ENCODE peak calls at places on chromosomes 2 and 18, in five cellular contexts. L, X, B, O and Q are unnamed samples.

GRCh38 chr2:204008352-204008751 is 71.8 kb downstream of the ICOS start:
- DNase-seq in X (no peak), O (no peak), B (no peak), L (no peak), Q (no peak)

GRCh38 chr2:88448248-88448647 is 4.2 kb downstream of the FOXI3 start:
- DNase-seq in L (no peak), O (no peak), B (no peak), X (no peak), Q (no peak)

GRCh38 chr18:2442726-2443275 is 128.5 kb downstream of the METTL4 start:
- DNase-seq in X (no peak), L (peak; percentile 35), O (no peak), B (no peak), Q (peak; percentile 67)

GRCh38 chr2:159906315-159906714 is 108.3 kb upstream of the CD302 start:
- DNase-seq in L (no peak), B (no peak), X (no peak), O (no peak), Q (no peak)

GRCh38 chr2:205017381-205017780 is 472.1 kb downstream of the PARD3B start:
- DNase-seq in X (no peak), B (no peak), O (no peak), L (no peak), Q (no peak)

GRCh38 chr2:64713686-64714085 is 60.0 kb upstream of the SERTAD2 start:
- DNase-seq in X (no peak), O (no peak), B (no peak), L (no peak), Q (no peak)

GRCh38 chr2:95356821-95357700 is 45.4 kb upstream of the FAHD2A start:
- DNase-seq in X (no peak), O (no peak), B (no peak), L (no peak), Q (no peak)

GRCh38 chr18:11561293-11561692 is 48.1 kb upstream of the SLC35G4 start:
- DNase-seq in O (no peak), B (no peak), L (peak; percentile 4), X (no peak), Q (no peak)

GRCh38 chr2:128610496-128610895 is 291.8 kb upstream of the HS6ST1 start:
- DNase-seq in X (no peak), B (no peak), O (no peak), L (no peak), Q (no peak)

GRCh38 chr2:12552092-12552491 is 164.6 kb upstream of the TRIB2 start:
- DNase-seq in B (no peak), O (no peak), L (no peak), X (no peak), Q (no peak)

GRCh38 chr2:128236491-128237035 is 82.1 kb downstream of the HS6ST1 start:
- DNase-seq in B (no peak), X (no peak), L (peak; percentile 64), O (no peak), Q (peak; percentile 26)

GRCh38 chr2:7527165-7527722 is 610.0 kb downstream of the RNF144A start:
- DNase-seq in B (no peak), L (no peak), X (no peak), O (no peak), Q (no peak)

GRCh38 chr2:49950635-49951034 is 796.3 kb upstream of the FSHR start:
- DNase-seq in B (no peak), X (no peak), O (no peak), L (no peak), Q (no peak)

GRCh38 chr2:120771556-120772208 is 36.0 kb downstream of the GLI2 start:
- DNase-seq in X (peak; percentile 44), O (no peak), L (no peak), B (peak; percentile 51), Q (peak; percentile 27)

GRCh38 chr2:169741-170140 is 94.1 kb downstream of the SH3YL1 start:
- DNase-seq in X (no peak), O (no peak), B (no peak), L (no peak), Q (no peak)

GRCh38 chr2:213172641-213173040 is 21.2 kb upstream of the IKZF2 start:
- DNase-seq in B (no peak), X (no peak), L (no peak), O (no peak), Q (no peak)

GRCh38 chr2:8491296-8492048 is 190.4 kb upstream of the ID2 start:
- DNase-seq in O (no peak), L (no peak), B (no peak), X (no peak), Q (no peak)

GRCh38 chr2:46818819-46819218 is 96.8 kb downstream of the MCFD2 start:
- DNase-seq in X (no peak), L (no peak), B (no peak), O (no peak), Q (no peak)

GRCh38 chr2:33272001-33272400 is 204.4 kb upstream of the RASGRP3 start:
- DNase-seq in L (no peak), X (no peak), B (no peak), O (no peak), Q (no peak)

GRCh38 chr2:238163494-238164198 is 4.9 kb downstream of the ERFE start:
- DNase-seq in B (peak; percentile 13), X (no peak), O (no peak), L (no peak), Q (no peak)

GRCh38 chr2:16235747-16236146 is 295.4 kb downstream of the MYCN start:
- DNase-seq in X (no peak), O (no peak), B (no peak), L (no peak), Q (no peak)

GRCh38 chr2:96391153-96391827 is 55.7 kb downstream of the NCAPH start:
- DNase-seq in O (no peak), L (no peak), X (no peak), B (no peak), Q (no peak)

GRCh38 chr2:147173186-147173575 is 671.6 kb upstream of the ACVR2A start:
- DNase-seq in O (no peak), B (no peak), X (peak; percentile 4), L (peak; percentile 62), Q (no peak)

GRCh38 chr18:35671952-35672603 is 90.5 kb downstream of the GALNT1 start:
- DNase-seq in O (no peak), X (no peak), B (no peak), L (no peak), Q (no peak)

GRCh38 chr2:3605013-3605961 is 10.4 kb downstream of the COLEC11 start:
- DNase-seq in O (peak; percentile 82), X (peak; percentile 99), B (no peak), L (no peak), Q (peak; percentile 82)

GRCh38 chr2:197113221-197113831 is 186.8 kb upstream of the PGAP1 start:
- DNase-seq in O (peak; percentile 18), B (no peak), X (peak; percentile 26), L (peak; percentile 6), Q (peak; percentile 39)

GRCh38 chr18:48539406-48540328 is 836 bp downstream of the CTIF start:
- DNase-seq in X (peak; percentile 39), O (no peak), B (peak; percentile 34), L (peak; percentile 58), Q (peak; percentile 6)

GRCh38 chr18:31206787-31207381 is 44.2 kb upstream of the DSC1 start:
- DNase-seq in B (peak; percentile 46), L (peak; percentile 97), X (peak; percentile 87), O (peak; percentile 97), Q (peak; percentile 67)
- TF ChIP-seq CTCF in B (peak; percentile 36), L (peak; percentile 18), X (no peak), O (peak; percentile 25), Q (peak; percentile 46)

DNA sequence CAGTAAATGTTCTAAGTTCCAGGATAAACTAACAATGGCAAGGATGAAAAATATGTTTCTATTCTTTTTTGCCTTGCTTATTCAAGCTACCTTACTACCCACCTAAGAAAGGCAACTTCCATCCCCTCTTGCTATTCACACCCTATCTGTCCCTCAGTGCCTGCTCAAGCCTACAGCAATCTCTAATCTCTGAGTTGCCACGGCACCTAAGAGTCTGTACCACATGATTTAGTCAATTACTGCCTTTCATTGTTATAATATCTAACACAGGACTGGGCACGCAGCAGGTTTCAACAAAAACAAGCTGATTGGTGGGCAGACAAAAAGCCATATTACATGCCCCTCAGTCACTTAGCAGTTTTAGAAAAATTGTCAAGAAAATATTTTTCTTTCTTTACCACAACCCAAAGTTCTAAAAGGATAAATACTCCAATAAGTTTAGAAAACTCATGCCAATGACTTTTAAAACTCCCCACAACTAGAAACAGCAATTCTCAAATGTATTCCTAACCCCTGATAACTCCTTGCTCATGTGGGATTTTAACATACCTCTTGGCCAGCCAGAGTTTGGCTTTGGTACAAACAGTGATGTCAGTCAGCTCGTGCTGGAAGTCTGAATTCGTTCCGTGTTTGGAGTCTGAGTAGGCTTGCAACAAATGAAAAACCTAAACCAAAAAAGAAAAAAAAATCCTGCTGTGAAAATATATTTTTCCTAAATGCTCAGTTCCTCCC is 117.3 kb upstream of the ZFP36L2 start:
- DNase-seq in X (no peak), O (no peak), L (peak; percentile 48), B (peak; percentile 71), Q (no peak)
- H3K27ac ChIP-seq in X (no peak overlapping the region), O (no peak overlapping the region), L (no peak overlapping the region), B (peak overlapping the region; percentile 89), Q (no peak overlapping the region)

GRCh38 chr2:168660859-168661258 is 141.6 kb upstream of the NOSTRIN start:
- DNase-seq in L (no peak), B (peak; percentile 36), O (no peak), X (no peak), Q (no peak)

GRCh38 chr2:168661404-168661869 is 141.0 kb upstream of the NOSTRIN start:
- DNase-seq in B (no peak), O (no peak), L (no peak), X (no peak), Q (no peak)

GRCh38 chr2:168662651-168663208 is 139.7 kb upstream of the NOSTRIN start:
- DNase-seq in X (no peak), O (no peak), B (no peak), L (no peak), Q (no peak)

GRCh38 chr2:168666339-168666738 is 136.1 kb upstream of the NOSTRIN start:
- DNase-seq in L (peak; percentile 77), X (no peak), B (no peak), O (no peak), Q (no peak)

DNA sequence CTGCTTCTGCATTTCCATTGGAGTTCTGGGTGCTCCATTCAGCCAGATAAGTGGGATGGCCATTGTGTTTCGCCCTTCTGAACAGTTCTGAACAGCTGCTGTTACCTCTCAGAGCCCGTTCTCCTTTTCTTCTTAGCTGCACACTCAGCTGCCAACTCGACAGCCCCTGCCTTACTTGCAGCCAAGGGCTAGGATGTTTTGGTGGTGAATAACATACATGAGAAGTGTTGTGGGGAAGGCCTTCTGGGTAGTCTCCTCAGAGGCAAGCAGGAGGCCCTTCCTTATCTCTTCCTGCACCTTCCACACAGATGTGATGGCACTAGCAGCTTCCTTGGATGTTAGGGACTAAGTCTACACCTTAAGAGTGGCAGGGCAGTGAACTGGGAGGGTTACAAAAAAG is 138.4 kb upstream of the NOSTRIN start:
- DNase-seq in L (no peak), X (no peak), O (no peak), B (no peak), Q (no peak)
- TF ChIP-seq CTCF in L (no peak), X (no peak), O (no peak), B (no peak), Q (no peak)

DNA sequence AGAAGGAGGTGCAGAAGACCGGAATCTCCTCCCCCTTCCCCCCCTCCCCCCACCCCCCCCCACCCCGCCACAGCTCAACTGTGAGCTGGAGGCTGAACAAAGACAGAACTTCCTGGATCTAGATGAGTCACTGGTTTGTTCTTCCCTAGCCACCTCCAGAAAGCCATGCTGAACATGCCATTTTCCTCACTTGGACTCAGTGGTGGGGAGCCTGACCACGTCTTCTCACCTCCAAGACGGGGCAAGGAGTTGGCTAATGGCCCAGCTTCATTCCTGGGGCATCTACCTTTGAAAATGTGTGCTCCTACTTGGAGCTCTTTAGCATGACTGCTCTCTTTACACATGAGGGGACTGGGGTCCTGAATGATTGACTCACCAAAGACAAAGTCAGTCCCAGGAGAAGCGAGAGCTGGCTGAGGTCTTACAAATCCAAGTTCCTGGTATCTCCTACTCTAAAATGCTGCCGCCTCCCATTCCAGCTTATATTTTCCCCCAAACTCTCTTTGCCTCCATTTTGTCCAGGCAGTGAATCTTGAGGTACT is 22.6 kb upstream of the FZD5 start:
- DNase-seq in X (peak; percentile 88), B (no peak), L (peak; percentile 61), O (peak; percentile 69), Q (peak; percentile 92)
- H3K27ac ChIP-seq in X (peak overlapping the region; percentile 91), B (peak overlapping the region; percentile 30), L (peak overlapping the region; percentile 53), O (peak overlapping the region; percentile 76), Q (peak overlapping the region; percentile 63)